ENCODE peak calls at places on chromosomes 11 and 22, in six cellular contexts. One of them, this sample, is unnamed.

GRCh38 chr22:45265546-45265945 is 19.2 kb upstream of the UPK3A start:
- DNase-seq in activated B cell treated with CpG ODN at 0.5 μM for 24 hours: no peak
- DNase-seq in mucosa of descending colon: no peak
- DNase-seq in AG10803: no peak
- DNase-seq in foreskin fibroblast: no peak
- DNase-seq in adipocyte: no peak
- DNase-seq in this sample: no peak

GRCh38 chr11:119808431-119809185 is 79.6 kb upstream of the NECTIN1 start:
- DNase-seq in activated B cell treated with CpG ODN at 0.5 μM for 24 hours: no peak
- DNase-seq in mucosa of descending colon: no peak
- DNase-seq in AG10803: no peak
- DNase-seq in foreskin fibroblast: no peak
- DNase-seq in adipocyte: no peak
- DNase-seq in this sample: no peak

GRCh38 chr11:61549662-61550568 is 31.0 kb downstream of the SYT7 start:
- DNase-seq in activated B cell treated with CpG ODN at 0.5 μM for 24 hours: no peak
- DNase-seq in mucosa of descending colon: no peak
- DNase-seq in AG10803: no peak
- DNase-seq in foreskin fibroblast: no peak
- DNase-seq in adipocyte: no peak
- DNase-seq in this sample: no peak

GRCh38 chr22:46803031-46803880 is 40.8 kb downstream of the TBC1D22A start:
- DNase-seq in activated B cell treated with CpG ODN at 0.5 μM for 24 hours: peak
- DNase-seq in mucosa of descending colon: peak
- DNase-seq in AG10803: no peak
- DNase-seq in foreskin fibroblast: peak
- DNase-seq in adipocyte: peak
- DNase-seq in this sample: peak

GRCh38 chr22:46575915-46576555 is 38.6 kb upstream of the CELSR1 start:
- DNase-seq in activated B cell treated with CpG ODN at 0.5 μM for 24 hours: no peak
- DNase-seq in mucosa of descending colon: peak
- DNase-seq in AG10803: no peak
- DNase-seq in foreskin fibroblast: no peak
- DNase-seq in adipocyte: no peak
- DNase-seq in this sample: no peak

GRCh38 chr11:60206616-60207015 is 23.7 kb upstream of the MS4A6A start:
- DNase-seq in activated B cell treated with CpG ODN at 0.5 μM for 24 hours: no peak
- DNase-seq in mucosa of descending colon: no peak
- DNase-seq in AG10803: no peak
- DNase-seq in foreskin fibroblast: no peak
- DNase-seq in adipocyte: no peak
- DNase-seq in this sample: no peak

GRCh38 chr11:58861533-58861932 is 17.0 kb upstream of the GLYATL2 start:
- DNase-seq in activated B cell treated with CpG ODN at 0.5 μM for 24 hours: no peak
- DNase-seq in mucosa of descending colon: no peak
- DNase-seq in AG10803: no peak
- DNase-seq in foreskin fibroblast: no peak
- DNase-seq in adipocyte: no peak
- DNase-seq in this sample: no peak

GRCh38 chr11:68038718-68039525 is at the start of gene TCIRG1:
- DNase-seq in activated B cell treated with CpG ODN at 0.5 μM for 24 hours: peak
- DNase-seq in mucosa of descending colon: peak
- DNase-seq in AG10803: peak
- DNase-seq in foreskin fibroblast: peak
- DNase-seq in adipocyte: peak
- DNase-seq in this sample: peak

GRCh38 chr11:131397666-131398065 is 27.3 kb downstream of the NTM start:
- DNase-seq in activated B cell treated with CpG ODN at 0.5 μM for 24 hours: no peak
- DNase-seq in mucosa of descending colon: no peak
- DNase-seq in AG10803: no peak
- DNase-seq in foreskin fibroblast: no peak
- DNase-seq in adipocyte: no peak
- DNase-seq in this sample: no peak

GRCh38 chr22:43424201-43424600 is 12.4 kb downstream of the MPPED1 start:
- DNase-seq in activated B cell treated with CpG ODN at 0.5 μM for 24 hours: no peak
- DNase-seq in mucosa of descending colon: peak
- DNase-seq in AG10803: no peak
- DNase-seq in foreskin fibroblast: no peak
- DNase-seq in adipocyte: no peak
- DNase-seq in this sample: no peak

GRCh38 chr11:87722756-87723599 is 452.3 kb downstream of the RAB38 start:
- DNase-seq in activated B cell treated with CpG ODN at 0.5 μM for 24 hours: no peak
- DNase-seq in mucosa of descending colon: no peak
- DNase-seq in AG10803: peak
- DNase-seq in foreskin fibroblast: peak
- DNase-seq in adipocyte: peak
- DNase-seq in this sample: peak

GRCh38 chr11:126359431-126360048 is 4.1 kb downstream of the ST3GAL4 start:
- DNase-seq in activated B cell treated with CpG ODN at 0.5 μM for 24 hours: no peak
- DNase-seq in mucosa of descending colon: peak
- DNase-seq in AG10803: peak
- DNase-seq in foreskin fibroblast: peak
- DNase-seq in adipocyte: peak
- DNase-seq in this sample: peak

GRCh38 chr11:69915501-69916250 is 96.5 kb upstream of the FGF3 start:
- DNase-seq in activated B cell treated with CpG ODN at 0.5 μM for 24 hours: no peak
- DNase-seq in mucosa of descending colon: peak
- DNase-seq in AG10803: peak
- DNase-seq in foreskin fibroblast: peak
- DNase-seq in adipocyte: peak
- DNase-seq in this sample: peak

GRCh38 chr11:129292092-129292491 is 83.6 kb upstream of the BARX2 start:
- DNase-seq in activated B cell treated with CpG ODN at 0.5 μM for 24 hours: no peak
- DNase-seq in mucosa of descending colon: no peak
- DNase-seq in AG10803: no peak
- DNase-seq in foreskin fibroblast: no peak
- DNase-seq in adipocyte: no peak
- DNase-seq in this sample: no peak

GRCh38 chr22:37262346-37262745 is 18.3 kb upstream of the RAC2 start:
- DNase-seq in activated B cell treated with CpG ODN at 0.5 μM for 24 hours: no peak
- DNase-seq in mucosa of descending colon: no peak
- DNase-seq in AG10803: no peak
- DNase-seq in foreskin fibroblast: no peak
- DNase-seq in adipocyte: no peak
- DNase-seq in this sample: no peak

GRCh38 chr22:17974703-17975372 is 49.5 kb downstream of the MICAL3 start:
- DNase-seq in activated B cell treated with CpG ODN at 0.5 μM for 24 hours: no peak
- DNase-seq in mucosa of descending colon: no peak
- DNase-seq in AG10803: no peak
- DNase-seq in foreskin fibroblast: no peak
- DNase-seq in adipocyte: no peak
- DNase-seq in this sample: no peak

GRCh38 chr11:76067099-76067498 is 139.2 kb downstream of the WNT11 start:
- DNase-seq in activated B cell treated with CpG ODN at 0.5 μM for 24 hours: no peak
- DNase-seq in mucosa of descending colon: no peak
- DNase-seq in AG10803: peak
- DNase-seq in foreskin fibroblast: peak
- DNase-seq in adipocyte: no peak
- DNase-seq in this sample: peak

GRCh38 chr11:19976281-19976941 is 183.9 kb downstream of the DBX1 start:
- DNase-seq in activated B cell treated with CpG ODN at 0.5 μM for 24 hours: no peak
- DNase-seq in mucosa of descending colon: no peak
- DNase-seq in AG10803: no peak
- DNase-seq in foreskin fibroblast: no peak
- DNase-seq in adipocyte: no peak
- DNase-seq in this sample: no peak

GRCh38 chr11:93547028-93547427 is 3.8 kb upstream of the SMCO4 start:
- DNase-seq in activated B cell treated with CpG ODN at 0.5 μM for 24 hours: no peak
- DNase-seq in mucosa of descending colon: no peak
- DNase-seq in AG10803: no peak
- DNase-seq in foreskin fibroblast: no peak
- DNase-seq in adipocyte: no peak
- DNase-seq in this sample: no peak

GRCh38 chr22:48619721-48620120 is 1208.0 kb downstream of the BRD1 start:
- DNase-seq in activated B cell treated with CpG ODN at 0.5 μM for 24 hours: no peak
- DNase-seq in mucosa of descending colon: no peak
- DNase-seq in AG10803: no peak
- DNase-seq in foreskin fibroblast: no peak
- DNase-seq in adipocyte: no peak
- DNase-seq in this sample: no peak

GRCh38 chr11:75334976-75335375 is 16.5 kb downstream of the ARRB1 start:
- DNase-seq in activated B cell treated with CpG ODN at 0.5 μM for 24 hours: no peak
- DNase-seq in mucosa of descending colon: no peak
- DNase-seq in AG10803: no peak
- DNase-seq in foreskin fibroblast: peak
- DNase-seq in adipocyte: no peak
- DNase-seq in this sample: no peak

This sample was measured in EH.